ENCODE peak calls at places on chromosome 7, in eight cellular contexts. Z is midbrain, V is OCI-LY7, W is heart left ventricle, M is anterior cingulate cortex, T is H54, K is activated gamma-delta T cell treated with Interleukin-2 at 50 U/mL for 16 hours, E is spleen. P is an unnamed sample.
A peak's percentile ranks its signal among the peaks of the same experiment; 100 is the strongest.

GRCh38 chr7:101386558-101387199 is 24.0 kb downstream of the COL26A1 start:
- DNase-seq in Z (no peak), V (no peak), W (no peak), M (no peak), T (no peak), K (no peak), E (peak; percentile 76), P (no peak)

GRCh38 chr7:141185369-141185967 is 111.6 kb downstream of the TMEM178B start:
- DNase-seq in Z (no peak), V (no peak), W (no peak), M (no peak), T (no peak), K (no peak), E (no peak), P (no peak)

GRCh38 chr7:116525913-116526857 is 1.3 kb downstream of the CAV1 start:
- DNase-seq in Z (peak; percentile 50), V (peak; percentile 13), W (peak; percentile 86), M (peak; percentile 33), T (peak; percentile 58), K (peak; percentile 52), E (peak; percentile 93), P (no peak)

GRCh38 chr7:78179211-78179610 is 380.6 kb downstream of the PHTF2 start:
- DNase-seq in Z (no peak), V (no peak), W (no peak), M (no peak), T (no peak), K (no peak), E (no peak), P (no peak)

GRCh38 chr7:21914671-21915070 is 31.0 kb downstream of the CDCA7L start:
- DNase-seq in Z (no peak), V (peak; percentile 66), W (no peak), M (no peak), T (no peak), K (no peak), E (no peak), P (no peak)

GRCh38 chr7:75931676-75932075 is 16.7 kb downstream of the POR start:
- DNase-seq in Z (no peak), V (no peak), W (no peak), M (no peak), T (no peak), K (no peak), E (no peak), P (no peak)

GRCh38 chr7:6650521-6651011 is 13.4 kb downstream of the ZNF316 start:
- DNase-seq in Z (no peak), V (no peak), W (no peak), M (no peak), T (no peak), K (no peak), E (peak; percentile 64), P (no peak)

GRCh38 chr7:5408777-5409176 is 14.9 kb downstream of the TNRC18 start:
- DNase-seq in Z (no peak), V (no peak), W (no peak), M (no peak), T (no peak), K (no peak), E (no peak), P (no peak)

GRCh38 chr7:101129603-101130117 is 2.8 kb downstream of the SERPINE1 start:
- DNase-seq in Z (no peak), V (no peak), W (no peak), M (no peak), T (no peak), K (no peak), E (no peak), P (no peak)

GRCh38 chr7:51679358-51679757 is 362.7 kb upstream of the COBL start:
- DNase-seq in Z (no peak), V (no peak), W (no peak), M (no peak), T (no peak), K (no peak), E (no peak), P (no peak)

GRCh38 chr7:125033506-125033905 is 103.9 kb upstream of the POT1 start:
- DNase-seq in Z (no peak), V (no peak), W (no peak), M (no peak), T (no peak), K (no peak), E (no peak), P (no peak)

GRCh38 chr7:37081436-37081835 is 357.1 kb upstream of the AOAH start:
- DNase-seq in Z (no peak), V (no peak), W (peak; percentile 25), M (no peak), T (no peak), K (no peak), E (no peak), P (no peak)

GRCh38 chr7:82506702-82507101 is 63.1 kb upstream of the CACNA2D1 start:
- DNase-seq in Z (no peak), V (no peak), W (no peak), M (peak; percentile 18), T (no peak), K (no peak), E (no peak), P (no peak)

GRCh38 chr7:1703475-1704325 is 33.6 kb downstream of the ELFN1 start:
- DNase-seq in Z (no peak), V (no peak), W (peak; percentile 10), M (no peak), T (no peak), K (peak; percentile 1), E (peak; percentile 39), P (no peak)

GRCh38 chr7:55548295-55548731 is 24.0 kb downstream of the VOPP1 start:
- DNase-seq in Z (no peak), V (no peak), W (no peak), M (no peak), T (no peak), K (no peak), E (no peak), P (no peak)

GRCh38 chr7:7103343-7104313 is 78.7 kb upstream of the C1GALT1 start:
- DNase-seq in Z (peak; percentile 59), V (peak; percentile 65), W (no peak), M (no peak), T (peak; percentile 58), K (no peak), E (peak; percentile 70), P (peak; percentile 26)

GRCh38 chr7:1943933-1944618 is 274.0 kb downstream of the ELFN1 start:
- DNase-seq in Z (no peak), V (no peak), W (no peak), M (no peak), T (no peak), K (no peak), E (peak; percentile 68), P (no peak)

GRCh38 chr7:2728309-2729042 is 40.5 kb downstream of the AMZ1 start:
- DNase-seq in Z (no peak), V (no peak), W (no peak), M (no peak), T (no peak), K (no peak), E (peak; percentile 78), P (no peak)

GRCh38 chr7:112646787-112647186 is 143.4 kb downstream of the TMEM168 start:
- DNase-seq in Z (no peak), V (no peak), W (no peak), M (no peak), T (no peak), K (no peak), E (peak; percentile 54), P (no peak)

GRCh38 chr7:50662059-50662689 is 97.0 kb upstream of the DDC start:
- DNase-seq in Z (no peak), V (no peak), W (no peak), M (no peak), T (no peak), K (peak; percentile 28), E (no peak), P (no peak)

GRCh38 chr7:99137418-99138180 is 6.3 kb downstream of the SMURF1 start:
- DNase-seq in Z (no peak), V (no peak), W (no peak), M (no peak), T (no peak), K (no peak), E (no peak), P (peak; percentile 69)

GRCh38 chr7:27976531-27976930 is 204.1 kb downstream of the JAZF1 start:
- DNase-seq in Z (no peak), V (no peak), W (no peak), M (no peak), T (no peak), K (no peak), E (no peak), P (no peak)

GRCh38 chr7:11416641-11417040 is 415.4 kb downstream of the THSD7A start:
- DNase-seq in Z (peak; percentile 10), V (no peak), W (no peak), M (no peak), T (no peak), K (no peak), E (no peak), P (no peak)

P was measured in kidney epithelial cell.